ENCODE peak calls at places on chromosomes 2 and 18, in eight cellular contexts. S, K, Y, V, X, T, B and I are unnamed samples.

GRCh38 chr18:23324861-23325260 is 128.2 kb upstream of the RIOK3 start:
- DNase-seq in S (no peak), K (no peak), Y (no peak), V (no peak), X (no peak), T (no peak), B (no peak), I (no peak)

GRCh38 chr2:241163601-241164118 is 13.4 kb downstream of the PPP1R7 start:
- DNase-seq in S (no peak), K (no peak), Y (no peak), V (no peak), X (no peak), T (no peak), B (no peak), I (no peak)

GRCh38 chr2:204353823-204354222 is 191.5 kb upstream of the PARD3B start:
- DNase-seq in S (no peak), K (no peak), Y (no peak), V (peak; percentile 35), X (no peak), T (no peak), B (no peak), I (no peak)

GRCh38 chr18:75456277-75456676 is 28.8 kb upstream of the SMIM21 start:
- DNase-seq in S (no peak), K (no peak), Y (no peak), V (no peak), X (no peak), T (no peak), B (no peak), I (no peak)

GRCh38 chr18:55236150-55236931 is 277.1 kb upstream of the CCDC68 start:
- DNase-seq in S (no peak), K (no peak), Y (no peak), V (peak; percentile 55), X (no peak), T (no peak), B (no peak), I (no peak)

GRCh38 chr2:161122772-161123530 is 37.3 kb upstream of the TANK start:
- DNase-seq in S (no peak), K (peak; percentile 85), Y (peak; percentile 64), V (peak; percentile 93), X (no peak), T (peak; percentile 59), B (peak; percentile 59), I (no peak)

GRCh38 chr2:210003394-210003793 is 956 bp downstream of the RPE start:
- DNase-seq in S (no peak), K (no peak), Y (no peak), V (no peak), X (no peak), T (no peak), B (no peak), I (no peak)

GRCh38 chr2:18336975-18337374 is 223.5 kb downstream of the RDH14 start:
- DNase-seq in S (no peak), K (no peak), Y (no peak), V (no peak), X (no peak), T (no peak), B (no peak), I (no peak)

GRCh38 chr18:74868461-74868860 is 270.8 kb downstream of the ZNF407 start:
- DNase-seq in S (no peak), K (no peak), Y (no peak), V (no peak), X (no peak), T (peak; percentile 63), B (no peak), I (no peak)

GRCh38 chr2:177352441-177353070 is 40.0 kb upstream of the AGPS start:
- DNase-seq in S (no peak), K (no peak), Y (no peak), V (no peak), X (no peak), T (no peak), B (no peak), I (no peak)

GRCh38 chr2:220512419-220512818 is 885.0 kb downstream of the SLC4A3 start:
- DNase-seq in S (no peak), K (no peak), Y (no peak), V (peak; percentile 78), X (no peak), T (no peak), B (no peak), I (no peak)

GRCh38 chr2:237451582-237452469 is 35.2 kb upstream of the MLPH start:
- DNase-seq in S (no peak), K (no peak), Y (no peak), V (no peak), X (no peak), T (peak; percentile 83), B (peak; percentile 75), I (no peak)

GRCh38 chr18:79608069-79608468 is 71.5 kb upstream of the CTDP1 start:
- DNase-seq in S (no peak), K (no peak), Y (peak; percentile 30), V (no peak), X (no peak), T (no peak), B (peak; percentile 6), I (no peak)

GRCh38 chr2:126887506-126887905 is 11.2 kb upstream of the TEX51 start:
- DNase-seq in S (no peak), K (no peak), Y (peak; percentile 22), V (no peak), X (no peak), T (peak; percentile 36), B (no peak), I (no peak)

GRCh38 chr18:33369711-33370449 is 70.6 kb downstream of the CCDC178 start:
- DNase-seq in S (no peak), K (peak; percentile 1), Y (no peak), V (no peak), X (no peak), T (no peak), B (no peak), I (no peak)

GRCh38 chr2:218992703-218993344 is 398 bp downstream of the CRYBA2 start:
- DNase-seq in S (no peak), K (no peak), Y (no peak), V (no peak), X (no peak), T (peak; percentile 73), B (no peak), I (no peak)

GRCh38 chr2:214504599-214505376 is 93.9 kb downstream of the VWC2L start:
- DNase-seq in S (no peak), K (no peak), Y (no peak), V (no peak), X (no peak), T (no peak), B (no peak), I (no peak)

GRCh38 chr2:218334531-218334930 is 22.1 kb upstream of the CATIP start:
- DNase-seq in S (no peak), K (no peak), Y (no peak), V (no peak), X (no peak), T (no peak), B (no peak), I (no peak)

GRCh38 chr2:28828382-28828781 is 17.7 kb downstream of the SPDYA start:
- DNase-seq in S (no peak), K (no peak), Y (no peak), V (peak; percentile 42), X (no peak), T (no peak), B (no peak), I (no peak)

GRCh38 chr18:55484773-55485172 is 103.2 kb downstream of the TCF4 start:
- DNase-seq in S (no peak), K (no peak), Y (no peak), V (no peak), X (no peak), T (no peak), B (no peak), I (no peak)

GRCh38 chr18:79936641-79937040 is 14.8 kb downstream of the SLC66A2 start:
- DNase-seq in S (no peak), K (no peak), Y (peak; percentile 17), V (no peak), X (no peak), T (peak; percentile 23), B (no peak), I (no peak)

DNA sequence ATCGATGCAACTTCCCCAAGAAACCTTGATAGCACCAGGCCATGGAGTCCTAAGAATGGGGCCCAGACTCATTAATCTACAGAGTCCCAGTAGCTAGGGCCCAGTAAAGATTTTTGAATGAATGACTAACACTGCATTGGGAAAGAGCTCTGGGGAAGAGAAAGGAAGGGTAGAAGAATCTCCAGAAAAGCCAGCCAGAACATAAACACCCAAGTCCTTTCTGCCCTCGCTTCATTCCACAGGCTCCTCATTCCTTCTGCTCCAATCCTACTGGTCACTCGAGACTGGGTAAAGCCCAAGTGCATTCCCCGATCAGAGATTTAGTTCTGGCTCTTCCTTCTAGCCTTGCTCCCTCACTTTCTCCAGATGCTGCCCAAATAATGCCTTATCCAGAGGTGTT is 44.3 kb downstream of the CYRIA start:
- DNase-seq in S (no peak), K (no peak), Y (no peak), V (peak; percentile 30), X (no peak), T (no peak), B (no peak), I (no peak)
- H3K4me1 ChIP-seq in S (peaks cover 26% of the 10 kb centered on the region), K (no peaks in the 10 kb centered on the region), Y (peaks cover 19% of the 10 kb centered on the region), V (peaks cover 31% of the 10 kb centered on the region), X (peaks cover 11% of the 10 kb centered on the region), T (peaks cover 14% of the 10 kb centered on the region), B (no peaks in the 10 kb centered on the region), I (no peaks in the 10 kb centered on the region)

GRCh38 chr2:198371902-198372611 is 567.7 kb downstream of the PLCL1 start:
- DNase-seq in S (no peak), K (no peak), Y (no peak), V (peak; percentile 6), X (no peak), T (no peak), B (no peak), I (peak; percentile 4)
- H3K27ac ChIP-seq in S (no peak overlapping the region), K (no peak overlapping the region), Y (no peak overlapping the region), V (no peak overlapping the region), X (no peak overlapping the region), T (no peak overlapping the region), B (no peak overlapping the region), I (no peak overlapping the region)

GRCh38 chr2:25361261-25362048 is 19.7 kb upstream of the DNMT3A start:
- DNase-seq in S (no peak), K (no peak), Y (no peak), V (no peak), X (no peak), T (no peak), B (no peak), I (no peak)
- H3K4me3 ChIP-seq in S (peak overlapping the region; percentile 33), K (peak overlapping the region; percentile 30), Y (peak overlapping the region; percentile 42), V (peak overlapping the region; percentile 17), X (peak overlapping the region; percentile 35), T (no peak overlapping the region), B (peak overlapping the region; percentile 18), I (no peak overlapping the region)

GRCh38 chr2:106575955-106576354 is 88.8 kb downstream of the CD8B2 start:
- DNase-seq in S (no peak), K (no peak), Y (no peak), V (peak; percentile 65), X (no peak), T (peak; percentile 81), B (peak; percentile 76), I (no peak)

GRCh38 chr2:106581276-106581675 is 94.1 kb downstream of the CD8B2 start:
- DNase-seq in S (no peak), K (no peak), Y (no peak), V (no peak), X (no peak), T (no peak), B (no peak), I (no peak)

GRCh38 chr2:106580241-106580640 is 93.1 kb downstream of the CD8B2 start:
- DNase-seq in S (no peak), K (no peak), Y (no peak), V (no peak), X (no peak), T (no peak), B (no peak), I (no peak)

GRCh38 chr2:106579750-106580197 is 92.6 kb downstream of the CD8B2 start:
- DNase-seq in S (no peak), K (no peak), Y (no peak), V (no peak), X (no peak), T (no peak), B (no peak), I (no peak)

GRCh38 chr2:106577252-106577651 is 90.1 kb downstream of the CD8B2 start:
- DNase-seq in S (no peak), K (no peak), Y (no peak), V (no peak), X (no peak), T (no peak), B (no peak), I (no peak)
- H3K4me1 ChIP-seq in S (no peaks in the 10 kb centered on the region), K (no peaks in the 10 kb centered on the region), Y (peaks cover 4% of the 10 kb centered on the region), V (peaks cover 11% of the 10 kb centered on the region), X (peaks cover 6% of the 10 kb centered on the region), T (peaks cover 3% of the 10 kb centered on the region), B (peaks cover 6% of the 10 kb centered on the region), I (peaks cover 13% of the 10 kb centered on the region)